ENCODE peak calls at places on chromosomes 16 and 17, in nine cellular contexts. K, I, Q, M, B, G, F, E and Z are unnamed samples.

GRCh38 chr16:397135-397661 is at the start of gene NME4:
- DNase-seq in K (no peak), I (peak), Q (no peak), M (no peak), B (no peak), G (no peak), F (peak), E (peak), Z (peak)

GRCh38 chr17:28363186-28363585 is 1.8 kb downstream of the SEBOX start:
- DNase-seq in K (no peak), I (no peak), Q (no peak), M (no peak), B (no peak), G (no peak), F (no peak), E (no peak), Z (no peak)

GRCh38 chr17:40364906-40365305 is 369 bp upstream of the GJD3 start:
- DNase-seq in K (no peak), I (no peak), Q (no peak), M (no peak), B (no peak), G (no peak), F (no peak), E (no peak), Z (no peak)

GRCh38 chr17:80346498-80347275 is 68.3 kb upstream of the ENDOV start:
- DNase-seq in K (no peak), I (no peak), Q (no peak), M (no peak), B (no peak), G (no peak), F (no peak), E (no peak), Z (no peak)

GRCh38 chr17:39094607-39095308 is 56.7 kb downstream of the PLXDC1 start:
- DNase-seq in K (no peak), I (no peak), Q (no peak), M (no peak), B (no peak), G (no peak), F (no peak), E (no peak), Z (no peak)

GRCh38 chr17:43976956-43977837 is 23.5 kb upstream of the PYY start:
- DNase-seq in K (no peak), I (no peak), Q (no peak), M (no peak), B (no peak), G (no peak), F (no peak), E (no peak), Z (no peak)

GRCh38 chr17:32920293-32920692 is 7.7 kb upstream of the TMEM98 start:
- DNase-seq in K (no peak), I (no peak), Q (no peak), M (no peak), B (no peak), G (no peak), F (no peak), E (no peak), Z (no peak)

GRCh38 chr17:10130733-10131132 is 67.7 kb downstream of the GAS7 start:
- DNase-seq in K (no peak), I (no peak), Q (no peak), M (no peak), B (no peak), G (no peak), F (no peak), E (no peak), Z (no peak)

GRCh38 chr16:85168732-85169256 is 56.5 kb upstream of the CIBAR2 start:
- DNase-seq in K (no peak), I (peak), Q (no peak), M (no peak), B (no peak), G (peak), F (peak), E (peak), Z (no peak)

GRCh38 chr16:8892101-8892575 is 10.0 kb downstream of the LITAFD start:
- DNase-seq in K (no peak), I (no peak), Q (no peak), M (no peak), B (no peak), G (no peak), F (no peak), E (peak), Z (no peak)

GRCh38 chr17:1146551-1147265 is 33.1 kb downstream of the ABR start:
- DNase-seq in K (no peak), I (no peak), Q (no peak), M (no peak), B (no peak), G (no peak), F (no peak), E (no peak), Z (no peak)

GRCh38 chr16:22192261-22193133 is 13.6 kb upstream of the EEF2K start:
- DNase-seq in K (peak), I (peak), Q (peak), M (peak), B (peak), G (peak), F (peak), E (peak), Z (peak)

GRCh38 chr17:77796201-77796860 is 162.2 kb upstream of the TNRC6C start:
- DNase-seq in K (no peak), I (no peak), Q (peak), M (no peak), B (no peak), G (peak), F (no peak), E (no peak), Z (no peak)

GRCh38 chr17:64507418-64507766 is 615 bp downstream of the CEP95 start:
- DNase-seq in K (peak), I (peak), Q (no peak), M (no peak), B (peak), G (peak), F (peak), E (no peak), Z (no peak)

GRCh38 chr17:73261952-73262675 is 434 bp upstream of the CPSF4L start:
- DNase-seq in K (no peak), I (no peak), Q (peak), M (peak), B (no peak), G (no peak), F (no peak), E (peak), Z (peak)

GRCh38 chr16:14309906-14310305 is 238.8 kb downstream of the MRTFB start:
- DNase-seq in K (peak), I (peak), Q (no peak), M (no peak), B (no peak), G (no peak), F (peak), E (no peak), Z (no peak)

GRCh38 chr16:17160285-17160854 is 310.4 kb downstream of the XYLT1 start:
- DNase-seq in K (no peak), I (no peak), Q (no peak), M (no peak), B (no peak), G (no peak), F (no peak), E (no peak), Z (no peak)

GRCh38 chr16:16048904-16049582 is 99.6 kb downstream of the ABCC1 start:
- DNase-seq in K (no peak), I (no peak), Q (no peak), M (no peak), B (no peak), G (no peak), F (no peak), E (no peak), Z (no peak)

GRCh38 chr16:50372611-50373344 is 4.0 kb upstream of the BRD7 start:
- DNase-seq in K (no peak), I (peak), Q (peak), M (no peak), B (peak), G (peak), F (peak), E (peak), Z (no peak)

GRCh38 chr17:42508426-42509164 is 27.4 kb upstream of the NAGLU start:
- DNase-seq in K (no peak), I (no peak), Q (no peak), M (no peak), B (no peak), G (no peak), F (no peak), E (no peak), Z (no peak)

GRCh38 chr17:46039592-46040186 is 40.6 kb downstream of the STH start:
- DNase-seq in K (no peak), I (no peak), Q (no peak), M (no peak), B (no peak), G (no peak), F (no peak), E (no peak), Z (no peak)

GRCh38 chr17:61442878-61443474 is 9.2 kb upstream of the TBX4 start:
- DNase-seq in K (no peak), I (no peak), Q (no peak), M (no peak), B (no peak), G (no peak), F (no peak), E (no peak), Z (no peak)

GRCh38 chr17:17495448-17496188 is 577 bp downstream of the RASD1 start:
- DNase-seq in K (no peak), I (no peak), Q (no peak), M (no peak), B (no peak), G (no peak), F (peak), E (peak), Z (no peak)

GRCh38 chr16:69057400-69058378 is 47.8 kb upstream of the HAS3 start:
- DNase-seq in K (peak), I (peak), Q (peak), M (no peak), B (peak), G (no peak), F (peak), E (no peak), Z (no peak)

GRCh38 chr17:34382586-34383224 is 19.7 kb upstream of the CCL1 start:
- DNase-seq in K (no peak), I (peak), Q (no peak), M (no peak), B (no peak), G (no peak), F (no peak), E (no peak), Z (no peak)

GRCh38 chr17:15247891-15248529 is 17.1 kb downstream of the PMP22 start:
- DNase-seq in K (peak), I (no peak), Q (no peak), M (no peak), B (no peak), G (no peak), F (peak), E (no peak), Z (no peak)

GRCh38 chr16:48608452-48608851 is 1.5 kb downstream of the N4BP1 start:
- DNase-seq in K (no peak), I (no peak), Q (no peak), M (no peak), B (no peak), G (no peak), F (peak), E (no peak), Z (no peak)

GRCh38 chr17:56142325-56142724 is 10.9 kb upstream of the ANKFN1 start:
- DNase-seq in K (no peak), I (peak), Q (no peak), M (no peak), B (peak), G (no peak), F (no peak), E (no peak), Z (no peak)

GRCh38 chr17:35284955-35285354 is 42.1 kb downstream of the SLFN5 start:
- DNase-seq in K (no peak), I (no peak), Q (no peak), M (no peak), B (no peak), G (no peak), F (no peak), E (no peak), Z (no peak)

GRCh38 chr16:31568577-31569359 is 41.1 kb downstream of the AHSP start:
- DNase-seq in K (no peak), I (peak), Q (no peak), M (no peak), B (no peak), G (no peak), F (no peak), E (no peak), Z (peak)
- H3K4me3 ChIP-seq in K (no peak), I (peak), Q (peak), M (peak), B (peak), G (peak), F (no peak), E (no peak), Z (peak)

DNA sequence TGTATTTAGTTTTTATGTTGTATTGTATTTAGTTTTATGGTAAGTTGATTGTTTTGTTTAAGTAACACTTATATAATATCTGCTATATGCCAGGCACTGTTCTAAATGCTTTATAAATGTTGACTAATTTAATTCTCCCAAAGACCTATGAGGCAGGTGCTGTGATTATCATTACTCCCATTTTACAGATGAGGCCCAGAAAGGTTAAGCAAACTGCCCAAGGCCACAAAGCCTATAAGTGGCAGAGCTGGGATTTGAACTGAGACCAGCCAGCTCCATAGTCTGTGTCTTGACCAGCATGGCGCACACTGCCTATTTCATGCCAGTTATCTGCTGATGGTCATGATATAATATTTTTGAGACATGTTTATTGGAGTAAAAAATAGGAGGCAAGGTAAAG is 24.0 kb downstream of the IL21R start:
- DNase-seq in K (no peak), I (no peak), Q (no peak), M (no peak), B (no peak), G (no peak), F (no peak), E (no peak), Z (no peak)
- H3K4me3 ChIP-seq in K (no peak), I (no peak), Q (no peak), M (no peak), B (no peak), G (no peak), F (no peak), E (no peak), Z (no peak)

DNA sequence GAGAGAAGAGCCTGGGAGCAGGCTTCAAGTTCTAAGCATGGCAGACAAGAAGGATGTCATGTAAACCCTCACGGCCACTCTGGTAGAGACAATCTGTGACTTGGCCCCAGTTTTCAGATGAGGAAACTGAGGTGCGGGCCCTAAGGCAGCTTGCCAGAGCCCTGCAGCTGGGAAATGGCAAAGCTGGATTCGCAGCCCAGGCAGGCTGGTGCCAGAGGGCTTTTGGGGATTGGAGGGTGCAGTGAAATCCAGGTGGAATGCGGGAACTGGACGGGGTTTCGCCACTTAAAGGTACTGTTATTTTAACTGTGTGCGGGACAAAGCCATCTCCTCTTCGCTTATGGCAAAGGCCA is 477 bp upstream of the OSGIN1 start:
- DNase-seq in K (no peak), I (no peak), Q (no peak), M (no peak), B (no peak), G (no peak), F (peak), E (no peak), Z (peak)
- H3K4me3 ChIP-seq in K (peak), I (no peak), Q (peak), M (peak), B (no peak), G (no peak), F (peak), E (no peak), Z (peak)

GRCh38 chr16:11759997-11760396 is 17.3 kb upstream of the TXNDC11 start:
- DNase-seq in K (no peak), I (no peak), Q (no peak), M (no peak), B (no peak), G (no peak), F (no peak), E (no peak), Z (no peak)
- H3K4me3 ChIP-seq in K (no peak), I (no peak), Q (no peak), M (no peak), B (no peak), G (no peak), F (no peak), E (no peak), Z (no peak)

DNA sequence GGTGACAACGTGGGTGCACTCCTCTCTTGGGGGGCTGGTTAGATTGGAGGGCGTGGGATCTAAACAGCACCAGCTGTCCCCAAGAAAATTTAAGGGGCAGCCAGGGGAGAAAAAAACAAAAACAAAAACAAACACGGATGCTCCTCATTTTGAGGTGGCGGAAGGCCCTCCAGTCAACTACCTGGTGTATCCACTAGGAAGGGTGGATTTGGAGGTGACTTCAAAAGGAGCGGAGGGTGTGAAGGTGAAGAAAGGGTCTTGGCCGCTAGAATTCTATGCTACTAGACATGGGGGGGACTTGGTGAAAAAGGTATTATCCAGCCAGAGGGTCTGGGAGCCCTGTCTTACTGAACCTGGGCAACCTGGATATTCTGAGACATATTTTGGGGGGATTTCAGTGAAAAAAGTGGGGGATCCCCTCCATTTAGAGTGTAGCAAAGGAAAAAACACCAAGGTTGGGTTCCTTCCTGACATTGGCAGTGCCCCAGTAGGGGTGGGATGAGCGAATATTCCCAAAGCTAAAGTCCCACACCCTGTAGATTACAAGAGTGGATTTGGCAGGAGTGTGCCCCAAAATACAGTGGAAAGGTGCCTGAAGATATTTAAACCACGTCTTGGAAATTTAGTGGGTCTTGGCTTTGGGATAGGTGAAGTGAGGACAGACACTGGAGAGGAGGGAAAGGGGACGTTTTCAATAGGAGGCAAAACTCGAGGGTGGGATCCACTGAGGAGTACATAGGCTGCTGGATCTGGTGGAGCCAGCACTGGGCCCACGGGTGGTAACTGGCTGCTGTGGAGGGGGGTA is 454 bp upstream of the FGF11 start:
- DNase-seq in K (no peak), I (no peak), Q (no peak), M (no peak), B (no peak), G (no peak), F (no peak), E (no peak), Z (no peak)
- H3K4me3 ChIP-seq in K (peak), I (no peak), Q (peak), M (peak), B (no peak), G (no peak), F (no peak), E (no peak), Z (peak)

GRCh38 chr16:20676867-20677266 is 20.6 kb downstream of the ACSM1 start:
- DNase-seq in K (no peak), I (no peak), Q (no peak), M (no peak), B (no peak), G (no peak), F (no peak), E (no peak), Z (no peak)
- H3K4me3 ChIP-seq in K (no peak), I (no peak), Q (peak), M (no peak), B (no peak), G (no peak), F (no peak), E (no peak), Z (no peak)

GRCh38 chr17:7020894-7021664 is 1.8 kb upstream of the BCL6B start:
- DNase-seq in K (no peak), I (no peak), Q (no peak), M (no peak), B (no peak), G (no peak), F (no peak), E (peak), Z (no peak)

GRCh38 chr17:7019839-7020519 is 2.9 kb upstream of the BCL6B start:
- DNase-seq in K (peak), I (peak), Q (peak), M (no peak), B (no peak), G (no peak), F (peak), E (peak), Z (no peak)

GRCh38 chr17:7023576-7024401 is 939 bp downstream of the BCL6B start:
- DNase-seq in K (peak), I (peak), Q (peak), M (peak), B (no peak), G (peak), F (peak), E (peak), Z (peak)

GRCh38 chr17:7022791-7023571 is at the start of gene BCL6B:
- DNase-seq in K (no peak), I (no peak), Q (no peak), M (no peak), B (no peak), G (no peak), F (no peak), E (peak), Z (no peak)

DNA sequence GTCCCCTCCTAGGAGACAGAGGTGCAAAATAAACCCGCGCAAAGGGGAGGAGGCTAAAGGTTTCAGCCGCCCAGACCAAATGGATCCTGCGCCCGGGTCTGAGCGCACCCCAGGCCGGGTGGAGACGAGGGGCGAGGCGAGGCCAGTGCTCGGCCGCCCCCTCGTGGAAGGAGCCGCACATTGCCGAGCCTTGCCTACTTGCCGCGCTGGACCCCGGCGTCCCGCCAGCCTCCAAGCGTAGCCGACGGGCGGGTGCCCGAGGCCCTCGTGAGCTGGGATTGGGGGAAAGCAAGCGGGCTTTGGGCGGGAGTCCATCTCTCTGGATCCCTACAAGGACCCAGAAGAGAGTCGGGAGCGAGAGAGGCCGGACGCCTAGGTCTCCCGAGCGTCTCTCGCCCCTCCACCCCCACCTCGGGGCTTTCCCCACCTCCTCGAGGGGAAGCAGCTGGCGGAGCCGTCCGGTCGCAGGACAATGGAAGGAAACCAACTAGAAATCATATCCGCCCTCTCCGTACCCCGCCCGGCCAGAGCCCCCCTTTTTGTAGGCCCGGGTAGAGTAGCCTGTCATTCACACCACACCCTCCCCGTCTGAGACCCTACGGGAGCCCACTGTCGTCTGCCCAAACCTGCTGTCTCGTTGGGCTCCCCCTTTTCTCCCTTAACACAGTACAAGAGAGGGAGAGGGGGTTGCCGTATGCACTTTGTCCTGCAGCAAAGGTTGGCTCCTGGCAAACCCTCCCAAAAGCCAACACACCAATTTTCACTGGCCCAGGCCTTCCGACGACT is 664 bp upstream of the BCL6B start:
- DNase-seq in K (peak), I (peak), Q (peak), M (no peak), B (no peak), G (peak), F (peak), E (peak), Z (peak)
- H3K4me3 ChIP-seq in K (no peak), I (peak), Q (peak), M (peak), B (peak), G (no peak), F (peak), E (no peak), Z (peak)

GRCh38 chr16:3625911-3626732 is 14.7 kb upstream of the SLX4 start:
- DNase-seq in K (no peak), I (peak), Q (no peak), M (no peak), B (no peak), G (no peak), F (no peak), E (no peak), Z (no peak)

GRCh38 chr16:3625331-3625730 is 13.9 kb upstream of the SLX4 start:
- DNase-seq in K (no peak), I (no peak), Q (no peak), M (no peak), B (no peak), G (no peak), F (no peak), E (no peak), Z (no peak)

GRCh38 chr16:3618782-3619166 is 7.4 kb upstream of the SLX4 start:
- DNase-seq in K (peak), I (no peak), Q (no peak), M (no peak), B (no peak), G (no peak), F (peak), E (no peak), Z (no peak)

GRCh38 chr16:3623642-3624041 is 12.2 kb upstream of the SLX4 start:
- DNase-seq in K (no peak), I (no peak), Q (no peak), M (no peak), B (no peak), G (no peak), F (no peak), E (no peak), Z (no peak)
- H3K4me3 ChIP-seq in K (no peak), I (no peak), Q (no peak), M (no peak), B (no peak), G (no peak), F (no peak), E (no peak), Z (no peak)